ENCODE peak calls at places on chromosomes 7 and 10, in seven cellular contexts. F, T, U, W, C, X and S are unnamed samples.
A peak's percentile ranks its signal among the peaks of the same experiment; 100 is the strongest.

GRCh38 chr7:40697653-40698052 is 562.8 kb downstream of the SUGCT start:
- DNase-seq in X (no peak), U (no peak), T (no peak), F (peak; percentile 34), C (no peak), W (no peak), S (no peak)

GRCh38 chr10:117609095-117609821 is 66.7 kb downstream of the EMX2 start:
- DNase-seq in F (no peak), X (peak; percentile 13), W (peak; percentile 51), C (peak; percentile 87), T (no peak), U (no peak), S (no peak)

GRCh38 chr7:33050425-33051318 is 11.9 kb downstream of the NT5C3A start:
- DNase-seq in U (no peak), C (peak; percentile 27), W (no peak), T (no peak), F (peak; percentile 59), X (no peak), S (no peak)

GRCh38 chr7:155257482-155258232 is 40.0 kb upstream of the INSIG1 start:
- DNase-seq in W (peak; percentile 83), U (no peak), F (no peak), X (no peak), C (peak; percentile 95), T (no peak), S (no peak)

GRCh38 chr10:87771871-87772500 is 46.0 kb downstream of the ATAD1 start:
- DNase-seq in T (no peak), W (no peak), X (no peak), F (peak; percentile 12), U (no peak), C (peak; percentile 24), S (no peak)

GRCh38 chr10:98589007-98589406 is 142.3 kb upstream of the HPS1 start:
- DNase-seq in W (no peak), X (no peak), F (no peak), U (no peak), T (no peak), C (peak; percentile 25), S (no peak)

GRCh38 chr10:116848032-116848911 is 1.0 kb upstream of the ENO4 start:
- DNase-seq in F (peak; percentile 27), W (no peak), U (no peak), C (peak; percentile 16), X (no peak), T (no peak), S (no peak)

GRCh38 chr7:1071731-1072254 is 16.1 kb upstream of the GPER1 start:
- DNase-seq in T (no peak), W (no peak), C (no peak), X (no peak), U (no peak), F (no peak), S (no peak)

GRCh38 chr7:116524609-116525297 is at the start of gene CAV1:
- DNase-seq in T (no peak), X (no peak), U (peak; percentile 18), F (no peak), C (peak; percentile 89), W (peak; percentile 83), S (no peak)

GRCh38 chr10:59876695-59877094 is 29.7 kb downstream of the CCDC6 start:
- DNase-seq in F (no peak), C (no peak), T (no peak), X (no peak), W (no peak), U (no peak), S (no peak)

GRCh38 chr10:107341281-107341680 is 176.8 kb upstream of the SORCS1 start:
- DNase-seq in U (no peak), F (no peak), X (no peak), T (no peak), C (no peak), W (no peak), S (no peak)

GRCh38 chr10:119285495-119286267 is 78.3 kb downstream of the GRK5 start:
- DNase-seq in C (no peak), U (no peak), W (no peak), F (no peak), X (no peak), T (no peak), S (no peak)

GRCh38 chr10:104406715-104407517 is 53.3 kb downstream of the CFAP58 start:
- DNase-seq in X (no peak), C (peak; percentile 57), U (no peak), T (no peak), W (no peak), F (peak; percentile 5), S (no peak)

GRCh38 chr10:127354992-127355391 is 158.6 kb upstream of the INSYN2A start:
- DNase-seq in T (no peak), F (no peak), X (no peak), W (no peak), C (no peak), U (no peak), S (no peak)

GRCh38 chr10:130666215-130666614 is 530.0 kb downstream of the GLRX3 start:
- DNase-seq in F (no peak), X (no peak), T (no peak), C (no peak), U (no peak), W (no peak), S (no peak)

GRCh38 chr7:157278791-157279678 is 57.8 kb upstream of the DNAJB6 start:
- DNase-seq in W (peak; percentile 75), T (no peak), U (no peak), C (peak; percentile 76), F (no peak), X (no peak), S (no peak)

GRCh38 chr7:10121641-10122040 is 852.0 kb upstream of the PHF14 start:
- DNase-seq in T (no peak), F (no peak), X (no peak), U (no peak), W (no peak), C (no peak), S (no peak)

GRCh38 chr10:48700071-48700470 is 15.4 kb downstream of the WDFY4 start:
- DNase-seq in W (no peak), C (no peak), F (no peak), X (no peak), U (no peak), T (no peak), S (no peak)

GRCh38 chr10:21534611-21535493 is 820 bp downstream of the MLLT10 start:
- DNase-seq in X (peak; percentile 51), U (peak; percentile 33), T (peak; percentile 40), F (peak; percentile 25), C (peak; percentile 40), W (peak; percentile 70), S (peak; percentile 64)

GRCh38 chr10:45034301-45034700 is 33.6 kb downstream of the ZNF22 start:
- DNase-seq in U (no peak), C (no peak), W (no peak), T (no peak), F (no peak), X (no peak), S (no peak)

GRCh38 chr7:157459966-157460365 is 123.2 kb downstream of the DNAJB6 start:
- DNase-seq in F (no peak), X (no peak), C (no peak), T (no peak), W (no peak), U (no peak), S (no peak)

GRCh38 chr7:152866791-152867481 is 107.4 kb downstream of the ACTR3B start:
- DNase-seq in F (no peak), T (no peak), U (no peak), C (no peak), X (no peak), W (no peak), S (no peak)

GRCh38 chr10:14014423-14014822 is 316.3 kb downstream of the FRMD4A start:
- DNase-seq in C (no peak), F (no peak), U (no peak), W (no peak), T (no peak), X (no peak), S (no peak)

GRCh38 chr7:19122018-19122588 is 4.7 kb upstream of the TWIST1 start:
- DNase-seq in C (no peak), U (no peak), W (no peak), F (peak; percentile 2), X (no peak), T (no peak), S (no peak)

GRCh38 chr7:52634996-52635395 is 400.4 kb upstream of the POM121L12 start:
- DNase-seq in T (no peak), F (no peak), U (no peak), W (no peak), X (no peak), C (no peak), S (no peak)

GRCh38 chr10:36489928-36490279 is 635.5 kb upstream of the ANKRD30A start:
- DNase-seq in W (no peak), C (peak; percentile 58), U (no peak), T (no peak), F (no peak), X (no peak), S (no peak)